ENCODE peak calls at places on chromosomes 13 and 19, in five cellular contexts. G, Z, T, K and Q are unnamed samples.

GRCh38 chr19:21677696-21678418 is 89.5 kb downstream of the ZNF100 start:
- DNase-seq in T (no peak), G (no peak), K (no peak), Z (no peak), Q (peak; percentile 33)

GRCh38 chr13:32783067-32783466 is 196.8 kb downstream of the PDS5B start:
- DNase-seq in T (no peak), G (no peak), Z (no peak), K (no peak), Q (no peak)

GRCh38 chr13:98778749-98779148 is 26.3 kb upstream of the SLC15A1 start:
- DNase-seq in K (no peak), G (no peak), T (peak; percentile 64), Z (no peak), Q (no peak)

GRCh38 chr13:63882052-63882451 is 2466.4 kb upstream of the PCDH20 start:
- DNase-seq in T (no peak), G (no peak), K (no peak), Z (no peak), Q (no peak)

GRCh38 chr19:46841458-46842083 is 9.1 kb downstream of the AP2S1 start:
- DNase-seq in Z (no peak), T (no peak), K (peak; percentile 69), G (no peak), Q (no peak)

GRCh38 chr19:39498262-39499081 is at the start of gene DLL3:
- DNase-seq in T (peak; percentile 34), K (no peak), G (no peak), Z (no peak), Q (no peak)

GRCh38 chr13:70183041-70183440 is 74.8 kb upstream of the KLHL1 start:
- DNase-seq in Z (no peak), T (no peak), G (no peak), K (no peak), Q (no peak)

GRCh38 chr19:36008336-36008978 is at the start of gene SYNE4:
- DNase-seq in G (peak; percentile 82), K (peak; percentile 85), Z (peak; percentile 45), T (no peak), Q (peak; percentile 67)

GRCh38 chr13:45728759-45729158 is 26.6 kb downstream of the CBY2 start:
- DNase-seq in Z (no peak), K (no peak), G (no peak), T (no peak), Q (no peak)

GRCh38 chr13:41548870-41549269 is 91.5 kb downstream of the RGCC start:
- DNase-seq in T (no peak), K (no peak), G (no peak), Z (no peak), Q (no peak)

GRCh38 chr19:41767105-41767504 is 11.8 kb downstream of the CEACAM6 start:
- DNase-seq in T (no peak), G (no peak), K (no peak), Z (no peak), Q (no peak)

GRCh38 chr13:111202745-111203144 is 87.6 kb downstream of the ARHGEF7 start:
- DNase-seq in Z (no peak), G (no peak), K (no peak), T (peak; percentile 99), Q (no peak)

GRCh38 chr13:34522818-34523217 is 419.3 kb upstream of the NBEA start:
- DNase-seq in T (no peak), K (no peak), Z (no peak), G (no peak), Q (no peak)

GRCh38 chr13:107642841-107643240 is 572.5 kb downstream of the LIG4 start:
- DNase-seq in G (no peak), K (no peak), T (no peak), Z (no peak), Q (no peak)

GRCh38 chr13:50189450-50189849 is 174.2 kb downstream of the KCNRG start:
- DNase-seq in T (no peak), G (no peak), Z (no peak), K (no peak), Q (no peak)

GRCh38 chr13:26007774-26008173 is 44.0 kb downstream of the SHISA2 start:
- DNase-seq in T (peak; percentile 47), G (no peak), Z (no peak), K (no peak), Q (no peak)

GRCh38 chr13:29411493-29411892 is 184.0 kb downstream of the SLC7A1 start:
- DNase-seq in G (no peak), K (no peak), T (no peak), Z (no peak), Q (no peak)

GRCh38 chr13:96388598-96388997 is 298.7 kb downstream of the HS6ST3 start:
- DNase-seq in G (no peak), Z (no peak), K (no peak), T (no peak), Q (no peak)

GRCh38 chr19:32372726-32373613 is 27.6 kb downstream of the ZNF507 start:
- DNase-seq in G (no peak), T (no peak), Z (no peak), K (no peak), Q (no peak)

GRCh38 chr13:21037656-21038055 is 23.7 kb downstream of the LATS2 start:
- DNase-seq in T (no peak), G (no peak), Z (no peak), K (no peak), Q (no peak)

GRCh38 chr19:29393915-29394460 is 131.8 kb upstream of the VSTM2B start:
- DNase-seq in G (no peak), Z (no peak), K (no peak), T (no peak), Q (no peak)

GRCh38 chr19:58395220-58395978 is at the start of gene RNF225:
- DNase-seq in K (no peak), Z (no peak), G (peak; percentile 60), T (no peak), Q (peak; percentile 48)

GRCh38 chr13:93984070-93984469 is 495.4 kb downstream of the DCT start:
- DNase-seq in Z (no peak), G (no peak), T (no peak), K (no peak), Q (no peak)

GRCh38 chr13:114110091-114110829 is 22.2 kb downstream of the RASA3 start:
- DNase-seq in G (no peak), K (peak; percentile 48), T (peak; percentile 81), Z (peak; percentile 29), Q (no peak)

GRCh38 chr19:47035127-47035494 is 13.3 kb downstream of the TMEM160 start:
- DNase-seq in Z (no peak), G (no peak), K (no peak), T (no peak), Q (no peak)

GRCh38 chr13:75372517-75372916 is 109.5 kb downstream of the TBC1D4 start:
- DNase-seq in Z (no peak), T (peak; percentile 55), K (no peak), G (no peak), Q (no peak)

GRCh38 chr19:54299126-54299498 is 13.9 kb downstream of the LILRA5 start:
- DNase-seq in T (no peak), G (no peak), Z (no peak), K (no peak), Q (no peak)

GRCh38 chr19:5073153-5073844 is 104.4 kb downstream of the KDM4B start:
- DNase-seq in T (no peak), G (no peak), K (no peak), Z (no peak), Q (no peak)

GRCh38 chr19:7926021-7926726 is at the start of gene CTXN1:
- DNase-seq in T (peak; percentile 40), G (no peak), Z (peak; percentile 90), K (peak; percentile 73), Q (peak; percentile 79)
- H3K4me3 ChIP-seq in T (peak within 1 kb of the TSS; percentile 39), G (peak within 1 kb of the TSS; percentile 60), Z (peak within 1 kb of the TSS; percentile 41), K (no peak within 1 kb of the TSS), Q (peak within 1 kb of the TSS; percentile 2)

GRCh38 chr19:2461751-2462634 is 5.2 kb upstream of the LMNB2 start:
- DNase-seq in Z (peak; percentile 62), G (no peak), K (peak; percentile 64), T (peak; percentile 71), Q (peak; percentile 38)
- H3K27ac ChIP-seq in Z (no peak overlapping the region), G (no peak overlapping the region), K (no peak overlapping the region), T (peak overlapping the region; percentile 61), Q (no peak overlapping the region)

GRCh38 chr19:291561-292280 is 518 bp upstream of the PLPP2 start:
- DNase-seq in T (no peak), G (no peak), K (no peak), Z (no peak), Q (no peak)

GRCh38 chr19:289651-290538 is 1.3 kb downstream of the PLPP2 start:
- DNase-seq in T (peak; percentile 35), Z (no peak), K (peak; percentile 28), G (peak; percentile 86), Q (peak; percentile 59)

GRCh38 chr19:292281-292884 is 1.2 kb upstream of the PLPP2 start:
- DNase-seq in T (no peak), G (no peak), Z (no peak), K (no peak), Q (no peak)

GRCh38 chr19:288911-289310 is 2.3 kb downstream of the PLPP2 start:
- DNase-seq in Z (no peak), K (no peak), T (no peak), G (no peak), Q (no peak)

DNA sequence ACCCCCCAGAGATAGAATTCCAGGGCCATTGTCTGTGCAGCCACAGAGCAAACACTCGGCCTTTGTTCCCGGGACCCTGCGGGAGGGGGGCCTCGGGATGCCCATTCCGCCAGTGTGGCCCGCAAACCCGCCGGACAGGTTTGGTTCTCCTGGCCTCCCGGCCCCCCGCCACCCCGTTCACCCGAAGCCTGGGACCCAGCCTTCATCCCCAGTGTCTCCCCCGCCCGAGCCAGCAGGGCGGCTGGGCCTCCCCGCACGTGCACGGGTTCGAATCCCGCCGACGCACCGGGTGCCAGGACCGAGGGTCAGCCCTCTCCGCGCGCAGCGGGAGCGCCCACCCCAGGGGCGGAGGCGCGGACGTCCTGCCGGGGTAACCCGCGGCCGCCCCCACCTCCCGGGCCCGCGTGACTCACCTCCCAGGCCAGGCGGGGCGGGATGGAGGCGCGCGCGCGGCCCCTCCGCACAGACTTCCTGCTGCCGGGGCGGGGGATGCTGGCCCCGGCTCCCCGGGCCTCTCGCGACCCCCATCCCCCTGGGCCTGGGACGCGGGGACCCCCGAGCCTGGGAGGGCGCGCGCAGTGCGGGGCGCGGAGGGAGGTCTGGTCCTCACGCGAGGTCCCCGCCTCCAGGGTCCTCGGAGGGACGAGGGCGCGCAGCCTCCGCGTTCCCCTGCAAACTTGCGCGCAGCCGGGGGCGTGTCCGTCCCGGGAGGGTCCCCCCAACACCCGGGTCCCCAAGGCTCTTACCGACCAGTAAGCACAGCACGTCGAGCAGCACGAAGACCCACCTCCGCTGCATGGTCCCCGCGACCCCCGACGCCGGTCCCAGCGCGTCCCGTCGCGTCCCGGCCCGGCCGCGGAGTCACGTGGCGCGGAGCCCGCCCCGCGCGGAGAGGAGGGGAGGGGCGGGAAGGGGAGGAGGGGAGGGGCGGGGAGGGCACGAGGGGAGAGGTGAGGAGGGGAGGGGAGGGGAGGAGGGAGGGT is at the start of gene PLPP2:
- DNase-seq in K (peak; percentile 21), Z (no peak), T (no peak), G (peak; percentile 94), Q (peak; percentile 78)
- TF ChIP-seq POLR2A in K (no peak), Z (no peak), T (no peak), G (peak; percentile 25), Q (peak; percentile 35)

GRCh38 chr19:12967907-12968306 is 1.5 kb upstream of the DAND5 start:
- DNase-seq in K (no peak), T (no peak), G (no peak), Z (no peak), Q (no peak)

GRCh38 chr19:12965017-12965811 is 4.2 kb upstream of the DAND5 start:
- DNase-seq in K (peak; percentile 79), G (peak; percentile 70), Z (peak; percentile 86), T (peak; percentile 74), Q (peak; percentile 80)

GRCh38 chr19:12969292-12969988 is at the start of gene DAND5:
- DNase-seq in G (no peak), K (no peak), T (no peak), Z (no peak), Q (no peak)

GRCh38 chr19:12970070-12970820 is 869 bp downstream of the DAND5 start:
- DNase-seq in Z (no peak), G (no peak), T (no peak), K (no peak), Q (no peak)

GRCh38 chr19:12965812-12966135 is 3.6 kb upstream of the DAND5 start:
- DNase-seq in G (no peak), K (no peak), T (no peak), Z (no peak), Q (no peak)
- H3K4me3 ChIP-seq in G (peak overlapping the region; percentile 49), K (peak overlapping the region; percentile 46), T (no peak overlapping the region), Z (no peak overlapping the region), Q (no peak overlapping the region)